ENCODE peak calls at places on chromosomes 5 and 9, in ten cellular contexts. J is iPS-NIHi11; M is SW480; K is GDM1; Z is naive thymus-derived CD8-positive, alpha-beta T cell; N is HEK293T; G is GM12891; F is left ventricle myocardium inferior; T is HCEC 1CT; V is NCI-H1105. O is an unnamed sample.

GRCh38 chr5:139138790-139139189 is 59.4 kb downstream of the SIL1 start:
- DNase-seq in J (no peak), M (peak), K (no peak), Z (no peak), N (no peak), G (no peak), F (peak), T (peak), V (no peak), O (peak)

GRCh38 chr9:132486706-132487350 is 76.8 kb downstream of the CFAP77 start:
- DNase-seq in J (peak), M (no peak), K (no peak), Z (peak), N (no peak), G (peak), F (no peak), T (no peak), V (no peak), O (no peak)

GRCh38 chr5:120655828-120656435 is 191.8 kb downstream of the PRR16 start:
- DNase-seq in J (peak), M (peak), K (no peak), Z (no peak), N (peak), G (no peak), F (no peak), T (peak), V (no peak), O (peak)

GRCh38 chr5:32283539-32284377 is 29.0 kb downstream of the MTMR12 start:
- DNase-seq in J (no peak), M (no peak), K (no peak), Z (no peak), N (no peak), G (no peak), F (no peak), T (peak), V (no peak), O (peak)

GRCh38 chr9:70921126-70921525 is 200.3 kb downstream of the TRPM3 start:
- DNase-seq in J (no peak), M (no peak), K (no peak), Z (no peak), N (no peak), G (no peak), F (no peak), T (peak), V (no peak), O (peak)

GRCh38 chr9:133792721-133793470 is 54.7 kb upstream of the SARDH start:
- DNase-seq in J (peak), M (peak), K (no peak), Z (no peak), N (peak), G (peak), F (peak), T (peak), V (no peak), O (peak)

GRCh38 chr9:126155756-126156664 is 170.6 kb upstream of the MVB12B start:
- DNase-seq in J (no peak), M (no peak), K (no peak), Z (no peak), N (peak), G (no peak), F (no peak), T (no peak), V (no peak), O (no peak)

GRCh38 chr5:71483355-71483754 is 27.9 kb downstream of the BDP1 start:
- DNase-seq in J (no peak), M (peak), K (no peak), Z (no peak), N (no peak), G (no peak), F (no peak), T (peak), V (no peak), O (peak)

GRCh38 chr5:74241751-74242140 is 398.8 kb downstream of the ENC1 start:
- DNase-seq in J (no peak), M (peak), K (no peak), Z (no peak), N (no peak), G (no peak), F (no peak), T (peak), V (no peak), O (peak)

GRCh38 chr5:170632266-170632984 is 128.6 kb downstream of the KCNIP1 start:
- DNase-seq in J (peak), M (no peak), K (no peak), Z (no peak), N (no peak), G (no peak), F (no peak), T (no peak), V (no peak), O (no peak)

GRCh38 chr5:15664961-15665360 is 165.0 kb downstream of the FBXL7 start:
- DNase-seq in J (no peak), M (no peak), K (no peak), Z (no peak), N (no peak), G (no peak), F (no peak), T (peak), V (no peak), O (no peak)

GRCh38 chr9:23375511-23375910 is 450.5 kb downstream of the ELAVL2 start:
- DNase-seq in J (no peak), M (no peak), K (no peak), Z (no peak), N (no peak), G (no peak), F (no peak), T (no peak), V (no peak), O (no peak)

GRCh38 chr5:173477320-173478055 is 139.0 kb downstream of the BOD1 start:
- DNase-seq in J (no peak), M (no peak), K (no peak), Z (no peak), N (no peak), G (no peak), F (no peak), T (no peak), V (no peak), O (no peak)

GRCh38 chr5:88885043-88885442 is 2.1 kb upstream of the MEF2C start:
- DNase-seq in J (no peak), M (no peak), K (no peak), Z (no peak), N (no peak), G (no peak), F (no peak), T (peak), V (no peak), O (no peak)

GRCh38 chr5:107764976-107765684 is 94.4 kb upstream of the EFNA5 start:
- DNase-seq in J (no peak), M (no peak), K (no peak), Z (no peak), N (no peak), G (no peak), F (no peak), T (no peak), V (no peak), O (no peak)

GRCh38 chr9:80467632-80468031 is 895.9 kb downstream of the TLE4 start:
- DNase-seq in J (no peak), M (no peak), K (no peak), Z (no peak), N (no peak), G (no peak), F (no peak), T (peak), V (no peak), O (peak)

GRCh38 chr5:72994578-72994977 is 38.7 kb downstream of the FCHO2 start:
- DNase-seq in J (no peak), M (no peak), K (no peak), Z (no peak), N (no peak), G (no peak), F (no peak), T (no peak), V (no peak), O (no peak)

GRCh38 chr5:21680661-21681060 is 1172.5 kb downstream of the CDH12 start:
- DNase-seq in J (no peak), M (no peak), K (no peak), Z (no peak), N (no peak), G (no peak), F (no peak), T (peak), V (no peak), O (peak)

GRCh38 chr5:107483196-107483595 is 187.5 kb downstream of the EFNA5 start:
- DNase-seq in J (no peak), M (no peak), K (no peak), Z (no peak), N (no peak), G (no peak), F (no peak), T (no peak), V (no peak), O (no peak)

GRCh38 chr9:12813960-12814876 is 39.4 kb downstream of the LURAP1L start:
- DNase-seq in J (peak), M (peak), K (no peak), Z (no peak), N (peak), G (no peak), F (no peak), T (peak), V (peak), O (peak)

GRCh38 chr9:127503947-127504886 is 52.9 kb downstream of the LRSAM1 start:
- DNase-seq in J (peak), M (peak), K (peak), Z (peak), N (peak), G (peak), F (peak), T (peak), V (peak), O (peak)

GRCh38 chr5:139399501-139400121 is 4.3 kb downstream of the SPATA24 start:
- DNase-seq in J (no peak), M (no peak), K (no peak), Z (no peak), N (no peak), G (no peak), F (no peak), T (no peak), V (no peak), O (no peak)

GRCh38 chr9:136409557-136410455 is 608 bp downstream of the ENTR1 start:
- DNase-seq in J (peak), M (no peak), K (no peak), Z (no peak), N (peak), G (peak), F (no peak), T (peak), V (peak), O (peak)

GRCh38 chr9:137298983-137299521 is 3.0 kb downstream of the NRARP start:
- DNase-seq in J (no peak), M (no peak), K (no peak), Z (no peak), N (no peak), G (no peak), F (no peak), T (no peak), V (no peak), O (no peak)

GRCh38 chr9:108746864-108747263 is 108.9 kb downstream of the ACTL7B start:
- DNase-seq in J (no peak), M (no peak), K (no peak), Z (no peak), N (no peak), G (no peak), F (no peak), T (no peak), V (no peak), O (peak)

GRCh38 chr9:90767523-90768100 is 34.0 kb upstream of the SYK start:
- DNase-seq in J (no peak), M (no peak), K (no peak), Z (no peak), N (no peak), G (no peak), F (no peak), T (no peak), V (no peak), O (no peak)

GRCh38 chr9:127333326-127334064 is 63.5 kb upstream of the SLC2A8 start:
- DNase-seq in J (no peak), M (no peak), K (no peak), Z (no peak), N (no peak), G (no peak), F (no peak), T (no peak), V (no peak), O (no peak)

GRCh38 chr9:16344343-16344742 is 526.1 kb downstream of the BNC2 start:
- DNase-seq in J (no peak), M (no peak), K (no peak), Z (no peak), N (no peak), G (no peak), F (no peak), T (peak), V (no peak), O (peak)

GRCh38 chr9:94827584-94828304 is 101.2 kb downstream of the AOPEP start:
- DNase-seq in J (no peak), M (peak), K (no peak), Z (no peak), N (no peak), G (no peak), F (no peak), T (no peak), V (no peak), O (no peak)

GRCh38 chr5:53331463-53331862 is 149.0 kb upstream of the FST start:
- DNase-seq in J (no peak), M (no peak), K (no peak), Z (no peak), N (no peak), G (no peak), F (no peak), T (peak), V (no peak), O (peak)

GRCh38 chr5:126499742-126500396 is 76.7 kb downstream of the GRAMD2B start:
- DNase-seq in J (peak), M (peak), K (no peak), Z (no peak), N (peak), G (peak), F (no peak), T (peak), V (no peak), O (peak)

GRCh38 chr9:133873006-133873780 is 118.9 kb downstream of the VAV2 start:
- DNase-seq in J (no peak), M (no peak), K (no peak), Z (no peak), N (no peak), G (no peak), F (no peak), T (no peak), V (no peak), O (no peak)

GRCh38 chr9:76092572-76092971 is 202.1 kb downstream of the PCSK5 start:
- DNase-seq in J (no peak), M (no peak), K (no peak), Z (no peak), N (no peak), G (no peak), F (no peak), T (no peak), V (no peak), O (no peak)

GRCh38 chr9:33029106-33029788 is 4.2 kb downstream of the DNAJA1 start:
- DNase-seq in J (no peak), M (no peak), K (no peak), Z (no peak), N (no peak), G (no peak), F (no peak), T (peak), V (no peak), O (no peak)

GRCh38 chr5:138654281-138654867 is 79.2 kb upstream of the HSPA9 start:
- DNase-seq in J (no peak), M (peak), K (peak), Z (peak), N (no peak), G (no peak), F (no peak), T (peak), V (no peak), O (peak)

O was measured in kidney tubule cell.